ENCODE peak calls at places on chromosomes 12 and 14, in four cellular contexts. E, F, C and Q are unnamed samples.

GRCh38 chr12:112759786-112760185 is 31.8 kb upstream of the RPH3A start:
- DNase-seq in E (no peak), F (no peak), C (no peak), Q (no peak)

GRCh38 chr12:65217127-65217526 is 47.7 kb downstream of the LEMD3 start:
- DNase-seq in E (no peak), F (no peak), C (no peak), Q (no peak)

GRCh38 chr14:75518625-75519024 is 3.6 kb upstream of the BATF start:
- DNase-seq in E (no peak), F (no peak), C (no peak), Q (no peak)

GRCh38 chr12:11595080-11595479 is 54.4 kb upstream of the ETV6 start:
- DNase-seq in E (no peak), F (no peak), C (no peak), Q (no peak)

GRCh38 chr12:103208006-103208405 is 250.5 kb downstream of the ASCL1 start:
- DNase-seq in E (peak), F (no peak), C (no peak), Q (no peak)

GRCh38 chr14:31880935-31881334 is 196.2 kb upstream of the ARHGAP5 start:
- DNase-seq in E (no peak), F (no peak), C (no peak), Q (no peak)

GRCh38 chr14:32367501-32367900 is 38.4 kb downstream of the AKAP6 start:
- DNase-seq in E (no peak), F (no peak), C (no peak), Q (no peak)

GRCh38 chr14:102264775-102265174 is 40.2 kb downstream of the MOK start:
- DNase-seq in E (no peak), F (no peak), C (no peak), Q (no peak)

GRCh38 chr12:121576851-121577391 is 3.9 kb downstream of the KDM2B start:
- DNase-seq in E (no peak), F (no peak), C (no peak), Q (no peak)

GRCh38 chr12:64780531-64781373 is 21.5 kb upstream of the GNS start:
- DNase-seq in E (peak), F (no peak), C (no peak), Q (peak)

GRCh38 chr12:105561981-105562726 is 231.7 kb downstream of the C12orf75 start:
- DNase-seq in E (peak), F (no peak), C (no peak), Q (peak)

GRCh38 chr12:120928864-120929652 is 24.9 kb upstream of the SPPL3 start:
- DNase-seq in E (no peak), F (no peak), C (no peak), Q (peak)

GRCh38 chr14:20873370-20874177 is 17.6 kb upstream of the RNASE3 start:
- DNase-seq in E (no peak), F (peak), C (peak), Q (no peak)

GRCh38 chr12:127559349-127560040 is 707.5 kb upstream of the TMEM132C start:
- DNase-seq in E (peak), F (no peak), C (no peak), Q (peak)

GRCh38 chr14:21048638-21049037 is 6.5 kb downstream of the RNASE7 start:
- DNase-seq in E (no peak), F (no peak), C (no peak), Q (no peak)

GRCh38 chr12:57085999-57086950 is 2.6 kb upstream of the NAB2 start:
- DNase-seq in E (no peak), F (peak), C (no peak), Q (peak)

GRCh38 chr12:78864483-78865296 is at the start of gene SYT1:
- DNase-seq in E (peak), F (no peak), C (peak), Q (peak)

GRCh38 chr14:45211295-45211694 is 41.7 kb downstream of the MIS18BP1 start:
- DNase-seq in E (no peak), F (no peak), C (no peak), Q (no peak)